ENCODE peak calls at places on chromosomes 12 and 14, in four cellular contexts. One of them, this sample, is unnamed.

GRCh38 chr12:93571854-93572711 is at the start of gene SOCS2:
- DNase-seq in mesenchymal stem cell: peak; percentile 38
- DNase-seq in IMR-90: peak; percentile 21
- DNase-seq in H9: peak; percentile 69
- DNase-seq in this sample: peak; percentile 79

GRCh38 chr14:67573268-67574010 is 26.6 kb downstream of the PIGH start:
- DNase-seq in H9: no peak
- DNase-seq in IMR-90: no peak
- DNase-seq in mesenchymal stem cell: no peak
- DNase-seq in this sample: no peak

GRCh38 chr14:59918824-59919581 is 941 bp upstream of the LRRC9 start:
- DNase-seq in mesenchymal stem cell: peak; percentile 49
- DNase-seq in H9: no peak
- DNase-seq in IMR-90: peak; percentile 18
- DNase-seq in this sample: no peak

GRCh38 chr14:94773017-94773681 is 3.2 kb upstream of the GSC start:
- DNase-seq in IMR-90: no peak
- DNase-seq in mesenchymal stem cell: peak; percentile 11
- DNase-seq in H9: peak; percentile 86
- DNase-seq in this sample: no peak

GRCh38 chr14:101932668-101933067 is 31.7 kb upstream of the DYNC1H1 start:
- DNase-seq in IMR-90: peak; percentile 28
- DNase-seq in mesenchymal stem cell: no peak
- DNase-seq in H9: no peak
- DNase-seq in this sample: no peak

GRCh38 chr12:53265783-53266182 is 2.3 kb upstream of the ESPL1 start:
- DNase-seq in mesenchymal stem cell: no peak
- DNase-seq in IMR-90: no peak
- DNase-seq in H9: no peak
- DNase-seq in this sample: no peak

GRCh38 chr14:31886161-31886835 is 190.8 kb upstream of the ARHGAP5 start:
- DNase-seq in H9: no peak
- DNase-seq in mesenchymal stem cell: no peak
- DNase-seq in IMR-90: no peak
- DNase-seq in this sample: no peak

GRCh38 chr14:66105819-66106218 is 380.4 kb upstream of the CCDC196 start:
- DNase-seq in IMR-90: no peak
- DNase-seq in mesenchymal stem cell: peak; percentile 15
- DNase-seq in H9: no peak
- DNase-seq in this sample: no peak

GRCh38 chr12:57063991-57064725 is 14.2 kb upstream of the MYO1A start:
- DNase-seq in H9: no peak
- DNase-seq in mesenchymal stem cell: no peak
- DNase-seq in IMR-90: peak; percentile 41
- DNase-seq in this sample: no peak

GRCh38 chr12:18250313-18250916 is 10.9 kb upstream of the PIK3C2G start:
- DNase-seq in H9: no peak
- DNase-seq in IMR-90: peak; percentile 76
- DNase-seq in mesenchymal stem cell: peak; percentile 71
- DNase-seq in this sample: no peak

GRCh38 chr12:114409796-114410520 is 4.0 kb upstream of the TBX5 start:
- DNase-seq in IMR-90: peak; percentile 46
- DNase-seq in H9: peak; percentile 22
- DNase-seq in mesenchymal stem cell: no peak
- DNase-seq in this sample: no peak

GRCh38 chr14:24921903-24922302 is 128.0 kb downstream of the STXBP6 start:
- DNase-seq in H9: no peak
- DNase-seq in IMR-90: peak; percentile 60
- DNase-seq in mesenchymal stem cell: peak; percentile 63
- DNase-seq in this sample: no peak

GRCh38 chr12:71477046-71477445 is 37.4 kb downstream of the LGR5 start:
- DNase-seq in mesenchymal stem cell: peak; percentile 4
- DNase-seq in H9: no peak
- DNase-seq in IMR-90: no peak
- DNase-seq in this sample: no peak

GRCh38 chr12:34396006-34396860 is 373.9 kb downstream of the ALG10 start:
- DNase-seq in IMR-90: no peak
- DNase-seq in H9: peak; percentile 13
- DNase-seq in mesenchymal stem cell: no peak
- DNase-seq in this sample: peak; percentile 3

GRCh38 chr12:30203981-30204380 is 420.2 kb upstream of the TMTC1 start:
- DNase-seq in mesenchymal stem cell: no peak
- DNase-seq in IMR-90: no peak
- DNase-seq in H9: no peak
- DNase-seq in this sample: no peak

GRCh38 chr12:130775953-130776856 is 60.1 kb upstream of the RIMBP2 start:
- DNase-seq in IMR-90: peak; percentile 88
- DNase-seq in H9: peak; percentile 89
- DNase-seq in mesenchymal stem cell: peak; percentile 88
- DNase-seq in this sample: no peak

GRCh38 chr12:49228653-49229052 is 36.2 kb upstream of the TUBA1C start:
- DNase-seq in IMR-90: no peak
- DNase-seq in H9: no peak
- DNase-seq in mesenchymal stem cell: no peak
- DNase-seq in this sample: no peak

GRCh38 chr12:13250416-13250815 is 53.9 kb downstream of the EMP1 start:
- DNase-seq in IMR-90: peak; percentile 84
- DNase-seq in H9: no peak
- DNase-seq in mesenchymal stem cell: no peak
- DNase-seq in this sample: no peak

GRCh38 chr12:50151047-50151687 is 16.0 kb downstream of the CERS5 start:
- DNase-seq in mesenchymal stem cell: no peak
- DNase-seq in H9: no peak
- DNase-seq in IMR-90: peak; percentile 30
- DNase-seq in this sample: no peak

GRCh38 chr12:14999421-15000047 is 26.7 kb downstream of the PDE6H start:
- DNase-seq in mesenchymal stem cell: peak; percentile 29
- DNase-seq in IMR-90: no peak
- DNase-seq in H9: no peak
- DNase-seq in this sample: no peak

GRCh38 chr12:15000575-15000974 is 27.7 kb downstream of the PDE6H start:
- DNase-seq in H9: no peak
- DNase-seq in IMR-90: no peak
- DNase-seq in mesenchymal stem cell: no peak
- DNase-seq in this sample: no peak

GRCh38 chr12:15001733-15002471 is 29.1 kb downstream of the PDE6H start:
- DNase-seq in H9: peak; percentile 76
- DNase-seq in mesenchymal stem cell: peak; percentile 75
- DNase-seq in IMR-90: peak; percentile 21
- DNase-seq in this sample: peak; percentile 33

GRCh38 chr12:15004401-15004800 is 31.6 kb downstream of the PDE6H start:
- DNase-seq in mesenchymal stem cell: no peak
- DNase-seq in IMR-90: no peak
- DNase-seq in H9: no peak
- DNase-seq in this sample: no peak

DNA sequence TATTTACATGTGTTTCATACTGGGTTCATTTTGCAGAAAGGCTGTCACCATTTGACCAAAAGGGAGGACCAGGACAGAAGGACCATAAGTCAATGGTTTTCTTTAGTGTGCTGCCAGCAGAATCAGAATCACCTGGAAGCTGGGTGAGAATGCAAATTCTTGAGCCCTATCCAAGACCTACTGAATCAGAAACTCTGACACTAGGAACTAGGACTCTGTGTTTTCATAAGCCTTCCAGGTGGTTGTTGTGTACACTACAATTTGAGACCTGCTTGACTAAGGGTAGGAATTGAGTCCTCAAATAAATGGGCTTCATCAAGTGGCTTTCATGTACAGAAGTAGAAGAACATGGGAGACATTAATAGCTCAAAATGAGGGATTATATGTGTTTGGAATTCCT is 32.2 kb downstream of the PDE6H start:
- DNase-seq in mesenchymal stem cell: no peak
- DNase-seq in IMR-90: no peak
- DNase-seq in H9: no peak
- DNase-seq in this sample: no peak
- H3K4ac ChIP-seq in mesenchymal stem cell: no peak overlapping the region
- H3K4ac ChIP-seq in IMR-90: no peak overlapping the region
- H3K4ac ChIP-seq in H9: no peak overlapping the region
- H3K4ac ChIP-seq in this sample: no peak overlapping the region

GRCh38 chr14:61281186-61281676 is at the start of gene TMEM30B:
- DNase-seq in mesenchymal stem cell: no peak
- DNase-seq in H9: peak; percentile 96
- DNase-seq in IMR-90: no peak
- DNase-seq in this sample: peak; percentile 70

GRCh38 chr14:61280092-61280525 is 1.0 kb downstream of the TMEM30B start:
- DNase-seq in mesenchymal stem cell: no peak
- DNase-seq in IMR-90: no peak
- DNase-seq in H9: no peak
- DNase-seq in this sample: peak; percentile 53

GRCh38 chr14:61282746-61283145 is 1.6 kb upstream of the TMEM30B start:
- DNase-seq in IMR-90: no peak
- DNase-seq in H9: no peak
- DNase-seq in mesenchymal stem cell: no peak
- DNase-seq in this sample: no peak

GRCh38 chr14:61281911-61282310 is 773 bp upstream of the TMEM30B start:
- DNase-seq in H9: no peak
- DNase-seq in IMR-90: no peak
- DNase-seq in mesenchymal stem cell: no peak
- DNase-seq in this sample: no peak

DNA sequence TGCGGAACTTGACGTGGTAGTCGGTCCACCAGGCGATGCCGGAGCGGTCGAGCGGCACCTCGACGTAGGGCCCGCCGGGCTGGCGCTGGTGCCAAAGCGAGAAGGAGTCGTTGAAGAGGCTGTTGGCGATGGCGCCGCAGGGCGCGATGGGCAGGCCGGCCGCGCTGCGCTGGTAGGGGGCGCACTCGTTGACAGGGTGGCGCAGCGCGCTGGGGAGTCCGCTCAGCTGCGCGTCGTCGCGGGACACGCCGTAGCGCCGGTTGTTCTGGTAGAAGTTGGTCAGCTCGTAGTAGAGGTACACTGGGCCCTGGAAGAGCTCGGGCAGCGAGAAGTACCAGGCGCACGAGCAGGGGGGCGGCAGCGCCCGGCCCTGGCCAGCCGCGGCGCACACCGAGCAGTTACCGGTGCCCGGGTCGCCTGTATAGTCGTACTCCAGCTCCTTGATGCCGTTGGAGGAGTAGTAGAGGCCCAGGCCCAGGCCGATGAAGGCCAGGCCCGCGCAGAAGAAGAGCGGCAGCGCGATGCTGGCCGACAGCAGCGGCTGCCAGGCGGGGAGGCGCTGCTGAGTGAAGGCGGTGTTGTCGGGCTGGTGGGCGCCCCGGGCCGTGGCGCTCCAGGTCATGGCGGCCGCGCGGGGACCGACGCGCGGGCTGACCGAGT is 482 bp downstream of the TMEM30B start:
- DNase-seq in mesenchymal stem cell: peak; percentile 18
- DNase-seq in IMR-90: peak; percentile 34
- DNase-seq in H9: peak; percentile 65
- DNase-seq in this sample: peak; percentile 79
- H3K4ac ChIP-seq in mesenchymal stem cell: no peak overlapping the region
- H3K4ac ChIP-seq in IMR-90: peak overlapping the region; percentile 63
- H3K4ac ChIP-seq in H9: no peak overlapping the region
- H3K4ac ChIP-seq in this sample: no peak overlapping the region

DNA sequence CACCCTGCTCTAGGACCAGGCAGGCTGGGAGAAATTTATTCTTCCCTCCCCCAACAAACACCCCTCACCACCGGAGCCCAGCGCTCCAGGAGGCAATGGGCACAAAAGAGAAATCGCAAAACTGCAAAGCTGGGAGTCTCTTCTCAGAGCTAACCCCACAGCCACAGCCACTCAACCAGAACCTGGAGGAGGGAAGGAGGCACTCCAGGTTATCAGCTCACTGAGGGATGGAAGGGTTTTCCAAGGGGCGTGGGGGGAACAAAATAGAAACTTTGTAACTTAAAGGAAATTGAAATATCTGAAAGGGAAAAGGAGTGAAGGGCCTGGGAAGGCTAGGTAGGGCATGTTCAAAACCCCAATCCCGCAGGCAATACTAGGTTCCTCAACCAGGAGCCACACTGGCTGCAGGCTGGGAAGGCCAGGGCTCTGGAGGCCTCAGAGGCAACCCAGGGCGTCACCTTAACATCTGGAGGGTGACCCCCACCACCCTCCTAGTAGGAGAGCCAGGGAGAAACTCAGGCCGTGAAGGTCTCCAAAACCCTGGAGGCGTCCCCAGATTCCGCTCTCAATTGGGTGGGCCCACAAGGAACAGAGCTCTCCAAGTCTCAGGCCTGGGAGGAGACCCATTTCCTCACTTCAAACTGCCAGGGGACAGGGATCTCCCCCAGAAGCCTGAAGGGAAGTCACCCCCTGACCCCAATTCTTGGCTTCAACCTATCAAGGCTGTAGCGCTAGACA is 3.2 kb downstream of the KDM2B start:
- DNase-seq in H9: peak; percentile 67
- DNase-seq in mesenchymal stem cell: peak; percentile 17
- DNase-seq in IMR-90: no peak
- DNase-seq in this sample: peak; percentile 55
- H3K4ac ChIP-seq in H9: no peak overlapping the region
- H3K4ac ChIP-seq in mesenchymal stem cell: peak overlapping the region; percentile 79
- H3K4ac ChIP-seq in IMR-90: peak overlapping the region; percentile 89
- H3K4ac ChIP-seq in this sample: peak overlapping the region; percentile 47

GRCh38 chr12:113184900-113185179 is 438 bp downstream of the DDX54 start:
- DNase-seq in IMR-90: peak; percentile 86
- DNase-seq in H9: peak; percentile 94
- DNase-seq in mesenchymal stem cell: peak; percentile 94
- DNase-seq in this sample: peak; percentile 61

GRCh38 chr12:113186033-113186365 is 478 bp downstream of the RITA1 start:
- DNase-seq in IMR-90: peak; percentile 18
- DNase-seq in H9: no peak
- DNase-seq in mesenchymal stem cell: peak; percentile 37
- DNase-seq in this sample: no peak

GRCh38 chr12:113186666-113187325 is 1.3 kb downstream of the RITA1 start:
- DNase-seq in mesenchymal stem cell: no peak
- DNase-seq in H9: no peak
- DNase-seq in IMR-90: no peak
- DNase-seq in this sample: no peak

GRCh38 chr12:113184098-113184899 is 979 bp downstream of the DDX54 start:
- DNase-seq in H9: no peak
- DNase-seq in mesenchymal stem cell: no peak
- DNase-seq in IMR-90: no peak
- DNase-seq in this sample: no peak

DNA sequence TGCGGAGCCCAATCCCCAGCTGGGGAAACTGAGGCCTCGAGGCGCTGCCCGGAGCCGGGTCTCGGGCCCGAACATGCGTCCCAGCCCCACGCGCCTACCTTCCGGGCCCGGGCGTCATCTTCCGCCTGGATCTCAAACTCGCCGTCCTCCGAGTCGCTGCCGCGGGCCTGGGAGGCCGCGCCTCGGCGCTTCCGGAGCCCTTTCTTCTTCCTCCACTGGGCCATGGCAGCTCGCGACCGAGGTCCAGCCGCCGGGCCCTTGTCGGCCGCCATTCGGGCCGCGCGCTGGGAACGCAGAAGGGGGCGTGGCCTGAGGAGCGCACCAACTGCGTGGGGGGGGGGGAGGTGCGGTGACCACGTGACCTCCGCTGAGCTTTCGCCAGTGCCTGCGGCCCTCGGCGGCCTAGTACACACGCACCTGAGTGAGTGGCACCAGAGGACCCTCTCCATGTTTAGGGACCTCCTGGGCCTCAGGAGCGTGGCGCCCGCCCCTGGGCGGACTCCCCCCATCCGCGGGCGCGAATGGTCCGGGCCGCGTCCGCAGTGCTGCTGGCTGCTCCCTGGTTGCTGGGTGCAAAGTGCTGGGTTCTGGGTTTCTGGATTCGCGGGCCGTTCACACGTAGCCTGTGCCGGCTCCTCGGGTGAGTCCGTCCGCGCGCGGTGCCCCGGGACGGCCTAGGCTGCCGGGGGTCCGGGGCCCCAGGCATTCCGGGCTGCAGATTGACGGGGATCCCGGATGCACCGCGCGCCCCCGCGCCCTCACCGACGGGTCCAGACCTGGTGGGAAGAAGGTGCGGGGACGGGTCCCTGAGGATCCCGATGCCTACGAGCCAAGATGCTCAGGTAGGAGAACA is at the start of the genes DDX54 and RITA1:
- DNase-seq in H9: peak; percentile 95
- DNase-seq in mesenchymal stem cell: peak; percentile 82
- DNase-seq in IMR-90: peak; percentile 61
- DNase-seq in this sample: peak; percentile 90
- H3K4ac ChIP-seq in H9: no peak within 1 kb of the TSS
- H3K4ac ChIP-seq in mesenchymal stem cell: peak within 1 kb of the TSS; percentile 46
- H3K4ac ChIP-seq in IMR-90: peak within 1 kb of the TSS; percentile 87
- H3K4ac ChIP-seq in this sample: peak within 1 kb of the TSS; percentile 87

This sample was measured in H1.